ENCODE peak calls at places on chromosomes 13 and 19, in five cellular contexts. Z is GM12865; L is HT-29; G is activated CD4-positive, alpha-beta T cell treated with anti-CD3 and anti-CD28 coated beads for 1 hour; F is NCI-H510A treated with DMSO at 0.1 percent for 48 hours. V is an unnamed sample.

GRCh38 chr13:38045278-38046048 is 175.9 kb upstream of the TRPC4 start:
- DNase-seq in Z (peak; percentile 13), L (peak; percentile 39), G (no peak), F (no peak), V (peak; percentile 33)

GRCh38 chr19:34241513-34242337 is 12.6 kb upstream of the GARRE1 start:
- DNase-seq in Z (peak; percentile 80), L (peak; percentile 91), G (no peak), F (peak; percentile 96), V (peak; percentile 61)

GRCh38 chr13:25901460-25902376 is 150.1 kb downstream of the SHISA2 start:
- DNase-seq in Z (peak; percentile 78), L (peak; percentile 53), G (no peak), F (peak; percentile 67), V (peak; percentile 54)

GRCh38 chr13:31018511-31018910 is 86.1 kb downstream of the TEX26 start:
- DNase-seq in Z (no peak), L (no peak), G (no peak), F (no peak), V (no peak)

GRCh38 chr13:32821149-32821688 is 195.0 kb upstream of the KL start:
- DNase-seq in Z (no peak), L (no peak), G (no peak), F (no peak), V (no peak)

GRCh38 chr19:6226012-6226411 is 53.8 kb downstream of the MLLT1 start:
- DNase-seq in Z (no peak), L (no peak), G (no peak), F (no peak), V (no peak)

GRCh38 chr19:19119325-19120237 is 18.7 kb downstream of the TMEM161A start:
- DNase-seq in Z (no peak), L (no peak), G (no peak), F (no peak), V (no peak)

GRCh38 chr19:57302020-57302465 is 18.2 kb upstream of the ZNF543 start:
- DNase-seq in Z (no peak), L (no peak), G (no peak), F (no peak), V (no peak)

GRCh38 chr19:13119654-13120053 is 1.6 kb downstream of the NACC1 start:
- DNase-seq in Z (no peak), L (no peak), G (no peak), F (no peak), V (no peak)

GRCh38 chr13:75202981-75203380 is 279.0 kb downstream of the TBC1D4 start:
- DNase-seq in Z (no peak), L (no peak), G (no peak), F (no peak), V (no peak)

GRCh38 chr19:6138066-6138465 is 2.6 kb downstream of the ACSBG2 start:
- DNase-seq in Z (peak; percentile 3), L (no peak), G (no peak), F (no peak), V (no peak)

GRCh38 chr19:44571830-44572661 is 41.3 kb upstream of the IGSF23 start:
- DNase-seq in Z (no peak), L (no peak), G (no peak), F (no peak), V (no peak)

GRCh38 chr13:72754111-72754510 is 26.4 kb downstream of the BORA start:
- DNase-seq in Z (no peak), L (no peak), G (no peak), F (no peak), V (no peak)

GRCh38 chr19:42206871-42207755 is 10.4 kb downstream of the DEDD2 start:
- DNase-seq in Z (no peak), L (peak; percentile 91), G (no peak), F (no peak), V (peak; percentile 36)

GRCh38 chr13:99446242-99446641 is 55.0 kb upstream of the TM9SF2 start:
- DNase-seq in Z (no peak), L (peak; percentile 40), G (no peak), F (no peak), V (no peak)

GRCh38 chr13:100513987-100514670 is 74.5 kb downstream of the GGACT start:
- DNase-seq in Z (no peak), L (no peak), G (no peak), F (peak; percentile 34), V (no peak)

GRCh38 chr13:94433055-94433947 is 46.2 kb downstream of the DCT start:
- DNase-seq in Z (peak; percentile 39), L (no peak), G (no peak), F (peak; percentile 84), V (peak; percentile 22)

GRCh38 chr19:30788105-30788765 is 416.1 kb downstream of the ZNF536 start:
- DNase-seq in Z (no peak), L (no peak), G (no peak), F (no peak), V (no peak)

GRCh38 chr19:16714702-16715294 is 4.8 kb upstream of the NWD1 start:
- DNase-seq in Z (peak; percentile 74), L (peak; percentile 53), G (peak; percentile 14), F (peak; percentile 7), V (peak; percentile 31)

GRCh38 chr13:102830646-102831045 is 15.2 kb upstream of the ERCC5 start:
- DNase-seq in Z (no peak), L (peak; percentile 29), G (no peak), F (peak; percentile 1), V (peak; percentile 67)

GRCh38 chr13:30165791-30166190 is 141.6 kb downstream of the KATNAL1 start:
- DNase-seq in Z (no peak), L (no peak), G (no peak), F (no peak), V (peak; percentile 37)

GRCh38 chr19:1815605-1816529 is 3.8 kb upstream of the ATP8B3 start:
- DNase-seq in Z (no peak), L (no peak), G (no peak), F (no peak), V (no peak)

GRCh38 chr13:24381539-24382265 is 72.3 kb downstream of the C1QTNF9 start:
- DNase-seq in Z (no peak), L (no peak), G (no peak), F (no peak), V (no peak)

GRCh38 chr19:16621165-16621800 is 6.7 kb downstream of the MED26 start:
- DNase-seq in Z (no peak), L (no peak), G (no peak), F (no peak), V (no peak)

GRCh38 chr19:44891016-44891882 is at the start of gene TOMM40:
- DNase-seq in Z (peak; percentile 100), L (peak; percentile 100), G (no peak), F (peak; percentile 100), V (peak; percentile 100)

GRCh38 chr19:19571387-19571786 is 33.3 kb downstream of the CILP2 start:
- DNase-seq in Z (no peak), L (no peak), G (no peak), F (no peak), V (no peak)